ENCODE peak calls at places on chromosomes 11 and 22, in seven cellular contexts. A is left ventricle myocardium inferior; Y is NAMALWA; U is NCI-H524; P is hypothalamus; B is activated CD4-positive, alpha-beta T cell treated with anti-CD3 and anti-CD28 coated beads for 48 hours; L is NCI-H1930. Z is an unnamed sample.

GRCh38 chr11:63602296-63602695 is 11.9 kb downstream of the PLAAT3 start:
- DNase-seq in A (no peak), Y (no peak), U (no peak), P (no peak), B (no peak), L (no peak), Z (no peak)

GRCh38 chr11:838441-839279 is 3.7 kb downstream of the POLR2L start:
- DNase-seq in A (no peak), Y (peak; percentile 49), U (peak; percentile 69), P (no peak), B (no peak), L (no peak), Z (no peak)

GRCh38 chr11:73664894-73665293 is 18.5 kb downstream of the PLEKHB1 start:
- DNase-seq in A (no peak), Y (no peak), U (no peak), P (no peak), B (no peak), L (no peak), Z (no peak)

GRCh38 chr11:61510178-61510979 is 1.8 kb downstream of the LRRC10B start:
- DNase-seq in A (no peak), Y (no peak), U (no peak), P (no peak), B (no peak), L (no peak), Z (no peak)

GRCh38 chr11:92728628-92729027 is 240.8 kb upstream of the MTNR1B start:
- DNase-seq in A (no peak), Y (no peak), U (peak; percentile 43), P (no peak), B (no peak), L (no peak), Z (no peak)

GRCh38 chr11:95584180-95584579 is 205.4 kb downstream of the FAM76B start:
- DNase-seq in A (no peak), Y (no peak), U (no peak), P (no peak), B (no peak), L (no peak), Z (no peak)

GRCh38 chr11:113977701-113978100 is 2.8 kb downstream of the HTR3A start:
- DNase-seq in A (no peak), Y (peak; percentile 15), U (no peak), P (no peak), B (no peak), L (no peak), Z (no peak)

GRCh38 chr22:20231499-20232236 is 36.5 kb downstream of the RTN4R start:
- DNase-seq in A (no peak), Y (no peak), U (no peak), P (no peak), B (no peak), L (no peak), Z (no peak)

GRCh38 chr22:20108757-20109230 is 7.1 kb upstream of the RANBP1 start:
- DNase-seq in A (no peak), Y (no peak), U (no peak), P (no peak), B (no peak), L (no peak), Z (no peak)

GRCh38 chr11:121866822-121867221 is 249.2 kb downstream of the BLID start:
- DNase-seq in A (no peak), Y (no peak), U (no peak), P (no peak), B (no peak), L (no peak), Z (no peak)

GRCh38 chr22:22374163-22374562 is 129.6 kb downstream of the VPREB1 start:
- DNase-seq in A (no peak), Y (no peak), U (no peak), P (no peak), B (no peak), L (no peak), Z (no peak)

GRCh38 chr11:122159173-122159701 is 43.2 kb upstream of the BLID start:
- DNase-seq in A (peak; percentile 20), Y (no peak), U (no peak), P (no peak), B (no peak), L (no peak), Z (no peak)

GRCh38 chr11:112610996-112611795 is 350.0 kb upstream of the NCAM1 start:
- DNase-seq in A (no peak), Y (no peak), U (peak; percentile 96), P (no peak), B (no peak), L (no peak), Z (no peak)

GRCh38 chr11:112085822-112086421 is 634 bp downstream of the TIMM8B start:
- DNase-seq in A (no peak), Y (peak; percentile 57), U (no peak), P (no peak), B (peak; percentile 69), L (no peak), Z (no peak)

GRCh38 chr11:12276356-12276755 is 101.0 kb upstream of the PARVA start:
- DNase-seq in A (no peak), Y (no peak), U (no peak), P (no peak), B (no peak), L (no peak), Z (no peak)

GRCh38 chr11:116164843-116165242 is 607.9 kb downstream of the BUD13 start:
- DNase-seq in A (no peak), Y (no peak), U (no peak), P (no peak), B (no peak), L (no peak), Z (no peak)

GRCh38 chr22:42862045-42862734 is 5.1 kb upstream of the ARFGAP3 start:
- DNase-seq in A (no peak), Y (no peak), U (no peak), P (no peak), B (no peak), L (no peak), Z (peak; percentile 14)

GRCh38 chr11:64919627-64920026 is 2.6 kb upstream of the ATG2A start:
- DNase-seq in A (no peak), Y (no peak), U (no peak), P (no peak), B (no peak), L (no peak), Z (no peak)

GRCh38 chr11:123129920-123130319 is 65.1 kb downstream of the CLMP start:
- DNase-seq in A (no peak), Y (no peak), U (no peak), P (no peak), B (no peak), L (no peak), Z (peak; percentile 20)

GRCh38 chr11:70552441-70553150 is 154.3 kb downstream of the CTTN start:
- DNase-seq in A (no peak), Y (no peak), U (peak; percentile 86), P (no peak), B (no peak), L (no peak), Z (no peak)

GRCh38 chr22:22932512-22932941 is 44.9 kb downstream of the IGLL5 start:
- DNase-seq in A (no peak), Y (peak; percentile 57), U (no peak), P (no peak), B (no peak), L (no peak), Z (no peak)

GRCh38 chr11:96156379-96156722 is 186.6 kb downstream of the MAML2 start:
- DNase-seq in A (no peak), Y (no peak), U (no peak), P (no peak), B (no peak), L (no peak), Z (no peak)

GRCh38 chr11:75265851-75266531 is 25.4 kb downstream of the TPBGL start:
- DNase-seq in A (no peak), Y (no peak), U (no peak), P (no peak), B (no peak), L (no peak), Z (no peak)

GRCh38 chr11:132848336-132848735 is 684.0 kb downstream of the OPCML start:
- DNase-seq in A (no peak), Y (no peak), U (no peak), P (no peak), B (no peak), L (no peak), Z (no peak)

GRCh38 chr11:89249196-89249595 is 71.5 kb downstream of the TYR start:
- DNase-seq in A (no peak), Y (no peak), U (no peak), P (no peak), B (no peak), L (no peak), Z (no peak)

GRCh38 chr11:121194731-121195596 is 93.9 kb downstream of the TECTA start:
- DNase-seq in A (no peak), Y (peak; percentile 85), U (peak; percentile 31), P (no peak), B (peak; percentile 62), L (peak; percentile 77), Z (peak; percentile 17)

GRCh38 chr22:37317698-37318210 is 35.4 kb downstream of the CYTH4 start:
- DNase-seq in A (no peak), Y (no peak), U (no peak), P (no peak), B (no peak), L (no peak), Z (no peak)

GRCh38 chr11:33211588-33211987 is 45.6 kb upstream of the HIPK3 start:
- DNase-seq in A (no peak), Y (no peak), U (no peak), P (no peak), B (no peak), L (no peak), Z (no peak)

GRCh38 chr11:120337896-120338840 is 2.0 kb downstream of the ARHGEF12 start:
- DNase-seq in A (no peak), Y (no peak), U (no peak), P (no peak), B (no peak), L (no peak), Z (no peak)

GRCh38 chr11:34585870-34586654 is 34.8 kb upstream of the EHF start:
- DNase-seq in A (no peak), Y (peak; percentile 61), U (no peak), P (no peak), B (no peak), L (peak; percentile 27), Z (peak; percentile 66)

Z was measured in RCC 7860.